ENCODE peak calls at places on chromosome 21, in five cellular contexts. Z is choroid plexus epithelial cell, Y is A673, I is fibroblast of mammary gland, D is HFFc6. K is an unnamed sample.

GRCh38 chr21:36909901-36910561 is 56.4 kb downstream of the HLCS start:
- DNase-seq in Z (peak; percentile 98), Y (peak; percentile 89), I (peak; percentile 98), D (peak; percentile 98), K (no peak)

GRCh38 chr21:42350271-42350885 is 416 bp downstream of the TFF2 start:
- DNase-seq in Z (no peak), Y (no peak), I (no peak), D (no peak), K (peak; percentile 51)

GRCh38 chr21:33866851-33867250 is 48.8 kb downstream of the ATP5PO start:
- DNase-seq in Z (no peak), Y (no peak), I (peak; percentile 75), D (peak; percentile 63), K (no peak)

GRCh38 chr21:25409992-25410391 is 197.3 kb downstream of the MRPL39 start:
- DNase-seq in Z (no peak), Y (no peak), I (peak; percentile 5), D (no peak), K (no peak)

GRCh38 chr21:35606578-35606977 is 453.7 kb downstream of the SETD4 start:
- DNase-seq in Z (no peak), Y (no peak), I (peak; percentile 40), D (no peak), K (no peak)

GRCh38 chr21:34733866-34734265 is 65.1 kb downstream of the CLIC6 start:
- DNase-seq in Z (no peak), Y (no peak), I (peak; percentile 57), D (no peak), K (no peak)

GRCh38 chr21:36695671-36696389 is 3.1 kb upstream of the SIM2 start:
- DNase-seq in Z (no peak), Y (no peak), I (no peak), D (no peak), K (no peak)

GRCh38 chr21:41616063-41616591 is 108.2 kb upstream of the TMPRSS2 start:
- DNase-seq in Z (peak; percentile 45), Y (no peak), I (peak; percentile 93), D (peak; percentile 89), K (no peak)

GRCh38 chr21:41250519-41250918 is 66.1 kb upstream of the FAM3B start:
- DNase-seq in Z (peak; percentile 8), Y (no peak), I (peak; percentile 60), D (no peak), K (no peak)

GRCh38 chr21:42208801-42209490 is 10.0 kb upstream of the ABCG1 start:
- DNase-seq in Z (no peak), Y (no peak), I (no peak), D (no peak), K (no peak)

GRCh38 chr21:42010507-42011493 is 640 bp upstream of the ZBTB21 start:
- DNase-seq in Z (peak; percentile 35), Y (peak; percentile 37), I (no peak), D (no peak), K (peak; percentile 83)

GRCh38 chr21:33392586-33392985 is 10.6 kb upstream of the IFNGR2 start:
- DNase-seq in Z (no peak), Y (no peak), I (no peak), D (no peak), K (no peak)

GRCh38 chr21:42931560-42932235 is 6.3 kb upstream of the ERVH48-1 start:
- DNase-seq in Z (peak; percentile 13), Y (no peak), I (no peak), D (no peak), K (no peak)

GRCh38 chr21:42671778-42672593 is 18.6 kb downstream of the PDE9A start:
- DNase-seq in Z (no peak), Y (no peak), I (no peak), D (no peak), K (no peak)

GRCh38 chr21:28016571-28016970 is 976.1 kb downstream of the LTN1 start:
- DNase-seq in Z (peak; percentile 36), Y (peak; percentile 11), I (no peak), D (no peak), K (no peak)

GRCh38 chr21:26819944-26820343 is 25.3 kb downstream of the ADAMTS1 start:
- DNase-seq in Z (no peak), Y (no peak), I (no peak), D (no peak), K (no peak)

GRCh38 chr21:24727803-24728425 is 879.4 kb downstream of the MRPL39 start:
- DNase-seq in Z (no peak), Y (no peak), I (no peak), D (no peak), K (no peak)

GRCh38 chr21:28272272-28272992 is 720.2 kb downstream of the LTN1 start:
- DNase-seq in Z (peak; percentile 77), Y (no peak), I (peak; percentile 31), D (no peak), K (no peak)

GRCh38 chr21:26412831-26413329 is 160.2 kb downstream of the CYYR1 start:
- DNase-seq in Z (no peak), Y (no peak), I (no peak), D (no peak), K (no peak)

GRCh38 chr21:42918291-42918690 is 7.1 kb downstream of the ERVH48-1 start:
- DNase-seq in Z (no peak), Y (no peak), I (no peak), D (no peak), K (no peak)

GRCh38 chr21:42754270-42754933 is 101.0 kb downstream of the PDE9A start:
- DNase-seq in Z (no peak), Y (no peak), I (no peak), D (no peak), K (no peak)

GRCh38 chr21:26850116-26850643 is 5.0 kb upstream of the ADAMTS1 start:
- DNase-seq in Z (peak; percentile 66), Y (peak; percentile 71), I (peak; percentile 63), D (peak; percentile 48), K (no peak)

GRCh38 chr21:43027846-43028731 is 47.5 kb downstream of the CBS start:
- DNase-seq in Z (no peak), Y (no peak), I (no peak), D (no peak), K (no peak)

GRCh38 chr21:45297329-45297728 is 9.6 kb upstream of the POFUT2 start:
- DNase-seq in Z (no peak), Y (no peak), I (no peak), D (no peak), K (peak; percentile 30)

GRCh38 chr21:34669149-34669879 is 520 bp downstream of the CLIC6 start:
- DNase-seq in Z (no peak), Y (no peak), I (no peak), D (no peak), K (peak; percentile 84)

GRCh38 chr21:25234857-25235801 is 372.2 kb downstream of the MRPL39 start:
- DNase-seq in Z (no peak), Y (no peak), I (no peak), D (no peak), K (no peak)

DNA sequence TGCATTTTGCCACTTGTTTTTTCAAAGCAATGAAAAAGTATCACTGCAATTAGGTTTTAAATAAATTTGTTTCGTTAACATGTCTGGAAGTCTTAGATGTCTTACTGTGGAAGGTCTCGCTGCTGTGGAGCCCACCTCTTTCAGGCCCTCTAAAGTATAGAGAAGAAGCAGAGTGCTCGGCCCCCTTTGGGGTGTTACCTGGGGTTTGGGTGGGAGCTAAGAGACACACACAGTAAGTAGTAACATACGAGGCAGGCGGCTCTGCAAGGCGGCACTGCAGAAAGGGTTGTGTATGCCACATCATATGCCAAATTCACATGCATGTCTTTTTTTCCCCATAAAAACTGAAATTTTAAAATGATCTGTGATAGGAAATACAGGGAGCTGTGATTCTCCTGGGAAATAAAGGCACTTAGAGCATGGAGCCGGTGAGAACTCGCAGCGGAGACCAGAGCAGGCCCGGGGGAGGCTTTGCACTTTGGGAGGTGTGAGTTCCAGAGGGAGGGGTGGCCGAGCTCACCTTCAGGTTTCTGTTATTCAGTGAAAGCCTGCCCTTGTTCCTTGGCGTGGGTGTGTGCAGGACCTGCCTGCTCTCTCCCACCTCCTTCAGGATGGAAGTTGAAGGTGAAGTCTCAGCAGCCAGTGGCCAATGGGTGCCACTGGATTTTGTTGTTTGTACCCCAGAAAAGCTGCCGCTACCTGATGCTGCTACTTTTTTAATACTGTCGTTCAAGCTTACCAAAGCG is 35.7 kb upstream of the PWP2 start:
- DNase-seq in Z (no peak), Y (no peak), I (no peak), D (no peak), K (no peak)
- TF ChIP-seq CTCF in Z (peak; percentile 32), Y (no peak), I (no peak), D (no peak), K (no peak)

DNA sequence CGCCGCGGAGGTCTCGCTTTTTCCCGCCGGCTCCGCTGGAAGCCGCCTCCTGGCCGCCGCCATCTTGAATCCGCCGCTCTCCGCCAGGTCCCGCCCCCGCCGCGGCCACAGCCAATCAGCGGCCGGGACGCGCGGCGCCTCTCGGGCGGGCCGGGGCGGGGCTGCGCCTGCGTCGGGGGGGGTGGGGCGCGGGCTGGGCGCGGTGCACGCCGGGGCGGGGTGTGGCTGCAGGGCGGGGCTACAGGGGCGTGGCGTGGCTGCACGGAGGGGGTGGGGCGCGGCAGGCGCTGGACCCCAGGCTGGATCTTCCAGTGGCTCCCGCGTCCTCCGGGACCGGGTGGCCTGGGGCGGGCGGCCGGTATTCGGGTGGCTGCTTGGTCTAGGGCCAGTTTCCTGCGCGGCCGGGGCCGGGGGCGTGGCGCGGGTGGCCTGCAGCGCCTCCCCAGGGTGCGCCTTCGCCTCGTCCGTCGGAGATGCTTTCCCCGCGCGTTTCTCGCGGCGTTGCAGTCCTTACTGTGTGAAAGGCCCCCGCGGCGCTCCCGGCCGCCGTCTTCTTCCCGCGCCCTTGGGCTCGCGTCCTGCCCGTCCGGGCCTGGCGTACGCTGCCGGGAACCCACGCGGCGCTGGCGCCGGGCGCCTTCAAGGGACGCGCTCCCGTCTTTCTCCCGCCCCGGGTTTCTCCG is 575 bp downstream of the PCNT start:
- DNase-seq in Z (peak; percentile 85), Y (peak; percentile 89), I (peak; percentile 69), D (peak; percentile 63), K (peak; percentile 95)
- TF ChIP-seq CTCF in Z (no peak), Y (no peak), I (no peak), D (no peak), K (no peak)

GRCh38 chr21:31264574-31264973 is 79.5 kb downstream of the TIAM1 start:
- DNase-seq in Z (no peak), Y (no peak), I (no peak), D (no peak), K (no peak)
- TF ChIP-seq CTCF in Z (peak; percentile 30), Y (no peak), I (peak; percentile 9), D (no peak), K (no peak)

DNA sequence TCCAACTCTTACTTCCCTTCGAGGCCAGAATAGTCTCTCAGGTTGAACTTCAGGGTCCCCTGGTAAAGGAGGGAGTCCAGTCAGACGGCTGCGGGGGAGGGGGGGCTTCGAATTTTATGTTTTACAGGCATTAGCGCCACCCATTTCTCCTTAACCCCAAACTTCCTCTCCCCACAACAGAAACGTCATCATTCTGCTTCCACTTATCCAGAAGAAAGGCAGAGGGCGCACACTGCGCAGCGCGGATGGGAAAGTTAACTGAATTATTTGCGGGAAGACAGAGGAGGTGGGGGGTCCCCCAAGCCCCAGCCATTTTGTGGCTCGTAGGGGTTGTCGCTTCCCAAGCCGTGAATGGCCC is 529 bp upstream of the PRMT2 start:
- DNase-seq in Z (peak; percentile 92), Y (peak; percentile 92), I (peak; percentile 82), D (peak; percentile 83), K (peak; percentile 89)
- TF ChIP-seq CTCF in Z (peak; percentile 48), Y (peak; percentile 39), I (no peak), D (peak; percentile 56), K (peak; percentile 37)

DNA sequence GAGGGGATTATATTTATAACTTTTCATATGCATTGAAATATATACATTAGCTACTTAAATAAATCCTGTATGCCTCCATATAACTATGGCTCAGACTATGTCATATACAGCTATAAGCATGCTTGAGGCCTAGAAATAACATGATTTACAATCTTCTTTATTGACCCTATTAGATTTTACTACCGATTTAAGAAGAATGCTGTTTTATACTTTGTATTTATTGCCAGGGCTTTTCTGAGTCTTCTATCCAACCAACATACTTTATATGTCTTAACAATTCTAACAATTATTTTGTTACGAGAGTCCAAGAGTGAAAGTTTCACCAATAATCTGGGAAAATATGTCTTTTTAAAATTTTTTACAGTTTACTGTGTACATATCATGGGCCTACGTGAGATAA is 860.9 kb downstream of the USP25 start:
- DNase-seq in Z (no peak), Y (no peak), I (no peak), D (no peak), K (no peak)
- TF ChIP-seq CTCF in Z (no peak), Y (no peak), I (no peak), D (no peak), K (no peak)

K was measured in osteocyte.